ENCODE peak calls at places on chromosomes 3 and 15, in ten cellular contexts. X is AG10803, K is GM12865, V is GM23338, G is psoas muscle, R is HFFc6, N is OCI-LY7, J is lower lobe of right lung, B is H9, I is uterus. A is an unnamed sample.
A peak's percentile ranks its signal among the peaks of the same experiment; 100 is the strongest.

GRCh38 chr15:36678308-36678707 is 98.9 kb downstream of the CDIN1 start:
- DNase-seq in X (no peak), K (no peak), V (no peak), G (no peak), R (no peak), N (no peak), J (no peak), B (no peak), I (no peak), A (no peak)

GRCh38 chr3:152400912-152401311 is 132.2 kb downstream of the MBNL1 start:
- DNase-seq in X (peak; percentile 69), K (no peak), V (no peak), G (no peak), R (peak; percentile 78), N (no peak), J (no peak), B (no peak), I (no peak), A (no peak)

GRCh38 chr15:26628879-26629529 is 143.9 kb downstream of the GABRB3 start:
- DNase-seq in X (peak; percentile 71), K (no peak), V (peak; percentile 87), G (peak; percentile 87), R (peak; percentile 84), N (peak; percentile 87), J (peak; percentile 85), B (peak; percentile 95), I (peak; percentile 73), A (peak; percentile 23)

GRCh38 chr15:92904832-92905640 is 4.9 kb downstream of the CHD2 start:
- DNase-seq in X (no peak), K (no peak), V (no peak), G (no peak), R (no peak), N (no peak), J (no peak), B (no peak), I (no peak), A (no peak)

GRCh38 chr3:195760345-195760983 is 39.7 kb downstream of the MUC20 start:
- DNase-seq in X (no peak), K (no peak), V (no peak), G (peak; percentile 72), R (no peak), N (no peak), J (no peak), B (no peak), I (peak; percentile 75), A (peak; percentile 1)

GRCh38 chr15:31271224-31271635 is 55.4 kb upstream of the KLF13 start:
- DNase-seq in X (no peak), K (no peak), V (no peak), G (peak; percentile 28), R (no peak), N (no peak), J (no peak), B (no peak), I (no peak), A (no peak)

GRCh38 chr3:195904364-195904763 is 4.0 kb downstream of the TNK2 start:
- DNase-seq in X (no peak), K (no peak), V (no peak), G (no peak), R (no peak), N (peak; percentile 31), J (no peak), B (no peak), I (no peak), A (no peak)

GRCh38 chr3:42501321-42501680 is 1.1 kb upstream of the VIPR1 start:
- DNase-seq in X (no peak), K (no peak), V (peak; percentile 73), G (no peak), R (no peak), N (no peak), J (no peak), B (peak; percentile 74), I (no peak), A (peak; percentile 26)

GRCh38 chr15:80264031-80264430 is 12.0 kb upstream of the CTXND1 start:
- DNase-seq in X (peak; percentile 4), K (no peak), V (peak; percentile 46), G (no peak), R (peak; percentile 6), N (no peak), J (no peak), B (no peak), I (no peak), A (peak; percentile 7)

GRCh38 chr3:56862352-56863062 is 60.8 kb upstream of the ARHGEF3 start:
- DNase-seq in X (peak; percentile 33), K (peak; percentile 5), V (no peak), G (no peak), R (peak; percentile 74), N (no peak), J (no peak), B (no peak), I (no peak), A (peak; percentile 62)

GRCh38 chr3:66104535-66104934 is 65.8 kb upstream of the MAGI1 start:
- DNase-seq in X (no peak), K (no peak), V (no peak), G (no peak), R (no peak), N (no peak), J (no peak), B (no peak), I (no peak), A (no peak)

GRCh38 chr3:108662141-108662738 is 72.7 kb downstream of the DZIP3 start:
- DNase-seq in X (peak; percentile 87), K (peak; percentile 74), V (peak; percentile 78), G (no peak), R (peak; percentile 63), N (peak; percentile 80), J (no peak), B (no peak), I (peak; percentile 13), A (peak; percentile 17)

DNA sequence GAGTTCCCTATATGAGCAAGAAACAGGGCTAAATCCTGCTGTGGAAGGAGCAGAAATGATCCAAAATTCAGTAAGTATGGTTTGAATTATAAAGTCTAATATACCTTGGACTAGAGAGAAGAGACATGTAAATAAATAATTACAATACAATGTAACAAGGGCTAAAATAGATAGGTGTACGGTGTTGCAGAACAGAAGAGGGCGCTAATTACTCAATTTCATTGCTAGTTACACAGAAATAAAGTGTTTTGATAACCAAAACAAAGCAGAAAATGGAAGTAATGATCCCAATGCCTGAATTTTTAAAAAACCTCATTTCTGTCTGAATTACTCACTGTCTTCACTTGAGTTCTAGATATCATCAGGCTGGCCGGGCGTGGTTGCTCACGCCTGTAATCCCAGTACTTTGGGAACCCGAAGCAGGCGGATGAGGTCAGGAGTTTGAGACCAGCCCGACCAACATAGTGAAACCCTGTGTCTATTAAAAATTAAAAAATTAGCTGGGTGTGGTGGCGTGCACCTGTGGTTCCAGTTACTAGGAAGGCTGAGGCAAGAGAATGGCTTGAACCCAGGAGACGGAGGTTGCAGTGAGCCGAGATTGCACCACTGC is 8.3 kb upstream of the PLCH1 start:
- DNase-seq in X (peak; percentile 38), K (peak; percentile 36), V (peak; percentile 60), G (no peak), R (peak; percentile 39), N (peak; percentile 51), J (no peak), B (no peak), I (no peak), A (no peak)
- TF ChIP-seq CTCF in X (peak; percentile 51), K (peak; percentile 33), V (peak; percentile 84), G (peak; percentile 27), R (peak; percentile 75), N (peak; percentile 84), J (peak; percentile 32), B (peak; percentile 77), I (no peak), A (peak; percentile 68)

GRCh38 chr3:60582285-60582684 is 669.0 kb downstream of the FHIT start:
- DNase-seq in X (peak; percentile 31), K (no peak), V (peak; percentile 24), G (no peak), R (peak; percentile 13), N (no peak), J (no peak), B (no peak), I (no peak), A (no peak)
- TF ChIP-seq CTCF in X (peak; percentile 53), K (no peak), V (peak; percentile 68), G (peak; percentile 22), R (peak; percentile 66), N (peak; percentile 20), J (peak; percentile 34), B (peak; percentile 60), I (no peak), A (no peak)

DNA sequence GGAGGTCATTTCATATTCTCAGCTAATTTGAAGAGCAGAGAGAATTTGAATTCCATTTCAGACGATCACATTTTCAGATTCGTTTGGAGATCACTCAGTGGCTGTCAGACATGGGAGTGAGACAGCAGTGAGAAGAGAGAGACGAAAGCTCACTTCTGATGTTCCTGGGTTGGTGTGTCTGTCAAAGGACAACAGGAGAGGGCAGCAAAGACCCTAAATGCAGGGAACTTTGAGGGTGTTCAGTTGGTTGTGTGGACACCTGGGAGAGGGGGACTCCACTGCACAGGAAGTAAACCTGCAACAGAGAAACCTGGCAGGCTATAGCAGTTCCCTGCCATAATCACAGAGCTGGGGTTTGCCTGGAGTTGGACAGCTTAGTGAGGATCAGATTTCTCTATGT is 675.1 kb downstream of the SQOR start:
- DNase-seq in X (no peak), K (peak; percentile 28), V (peak; percentile 56), G (no peak), R (no peak), N (no peak), J (no peak), B (peak; percentile 39), I (no peak), A (no peak)
- TF ChIP-seq CTCF in X (no peak), K (no peak), V (peak; percentile 48), G (no peak), R (no peak), N (no peak), J (no peak), B (peak; percentile 52), I (no peak), A (no peak)

GRCh38 chr3:100653731-100654309 is 44.4 kb downstream of the ADGRG7 start:
- DNase-seq in X (no peak), K (no peak), V (peak; percentile 44), G (no peak), R (no peak), N (no peak), J (no peak), B (peak; percentile 44), I (no peak), A (no peak)

GRCh38 chr3:100645913-100646312 is 36.5 kb downstream of the ADGRG7 start:
- DNase-seq in X (no peak), K (no peak), V (no peak), G (no peak), R (no peak), N (no peak), J (no peak), B (no peak), I (no peak), A (no peak)

GRCh38 chr3:100647171-100647570 is 37.8 kb downstream of the ADGRG7 start:
- DNase-seq in X (no peak), K (no peak), V (no peak), G (no peak), R (no peak), N (no peak), J (no peak), B (no peak), I (no peak), A (no peak)

GRCh38 chr3:100647673-100648072 is 38.3 kb downstream of the ADGRG7 start:
- DNase-seq in X (no peak), K (no peak), V (no peak), G (no peak), R (no peak), N (no peak), J (no peak), B (no peak), I (no peak), A (no peak)

GRCh38 chr3:100650651-100651611 is 41.5 kb downstream of the ADGRG7 start:
- DNase-seq in X (peak; percentile 72), K (peak; percentile 61), V (no peak), G (no peak), R (peak; percentile 60), N (peak; percentile 10), J (no peak), B (no peak), I (no peak), A (peak; percentile 60)
- TF ChIP-seq CTCF in X (peak; percentile 13), K (no peak), V (no peak), G (peak; percentile 5), R (no peak), N (peak; percentile 44), J (no peak), B (no peak), I (no peak), A (peak; percentile 69)